ENCODE peak calls at places on chromosomes 7 and 10, in four cellular contexts. One of them, this sample, is unnamed.

GRCh38 chr7:25116621-25117020 is 8.4 kb downstream of the CYCS start:
- DNase-seq in Peyer's patch: no peak
- DNase-seq in suprapubic skin: no peak
- DNase-seq in A549: no peak
- DNase-seq in this sample: no peak

GRCh38 chr10:79451046-79451699 is 5.7 kb upstream of the ZCCHC24 start:
- DNase-seq in Peyer's patch: no peak
- DNase-seq in suprapubic skin: no peak
- DNase-seq in A549: no peak
- DNase-seq in this sample: no peak

GRCh38 chr7:85525661-85526060 is 338.8 kb upstream of the SEMA3D start:
- DNase-seq in Peyer's patch: no peak
- DNase-seq in suprapubic skin: no peak
- DNase-seq in A549: no peak
- DNase-seq in this sample: no peak

GRCh38 chr7:42883950-42884349 is 27.9 kb downstream of the C7orf25 start:
- DNase-seq in Peyer's patch: no peak
- DNase-seq in suprapubic skin: no peak
- DNase-seq in A549: peak; percentile 8
- DNase-seq in this sample: no peak

GRCh38 chr7:45456747-45457146 is 117.4 kb upstream of the ADCY1 start:
- DNase-seq in Peyer's patch: no peak
- DNase-seq in suprapubic skin: no peak
- DNase-seq in A549: no peak
- DNase-seq in this sample: no peak

GRCh38 chr10:63407136-63407662 is 58.6 kb downstream of the JMJD1C start:
- DNase-seq in Peyer's patch: no peak
- DNase-seq in suprapubic skin: no peak
- DNase-seq in A549: no peak
- DNase-seq in this sample: no peak

GRCh38 chr7:32078824-32079223 is 8.6 kb upstream of the PDE1C start:
- DNase-seq in Peyer's patch: no peak
- DNase-seq in suprapubic skin: no peak
- DNase-seq in A549: no peak
- DNase-seq in this sample: no peak

GRCh38 chr7:25014735-25015134 is 34.8 kb upstream of the OSBPL3 start:
- DNase-seq in Peyer's patch: no peak
- DNase-seq in suprapubic skin: no peak
- DNase-seq in A549: peak; percentile 16
- DNase-seq in this sample: no peak

GRCh38 chr7:17830206-17830605 is 110.1 kb downstream of the SNX13 start:
- DNase-seq in Peyer's patch: no peak
- DNase-seq in suprapubic skin: no peak
- DNase-seq in A549: no peak
- DNase-seq in this sample: no peak

GRCh38 chr10:107517811-107518210 is 353.3 kb upstream of the SORCS1 start:
- DNase-seq in Peyer's patch: no peak
- DNase-seq in suprapubic skin: no peak
- DNase-seq in A549: no peak
- DNase-seq in this sample: no peak

GRCh38 chr10:107516349-107516748 is 351.8 kb upstream of the SORCS1 start:
- DNase-seq in Peyer's patch: no peak
- DNase-seq in suprapubic skin: no peak
- DNase-seq in A549: no peak
- DNase-seq in this sample: no peak

DNA sequence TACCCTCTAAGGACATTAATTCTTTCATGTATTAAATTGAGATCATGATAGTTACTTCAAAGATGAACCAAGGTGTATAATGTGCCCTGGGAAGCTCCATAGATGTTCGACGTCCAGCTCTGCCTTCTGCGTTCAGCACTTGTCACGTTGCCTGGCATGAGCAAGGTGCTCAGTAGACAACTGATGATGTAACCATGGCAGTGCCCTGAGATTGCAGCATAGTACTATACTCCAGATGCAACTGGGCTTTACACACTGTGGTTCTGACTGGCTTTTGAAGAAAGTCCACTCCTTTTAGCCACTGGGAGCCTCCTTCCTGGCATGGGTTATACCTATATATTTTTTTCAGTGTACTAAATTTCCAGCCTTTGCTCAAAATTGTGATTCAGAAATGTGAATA is 355.8 kb upstream of the SORCS1 start:
- DNase-seq in Peyer's patch: no peak
- DNase-seq in suprapubic skin: no peak
- DNase-seq in A549: no peak
- DNase-seq in this sample: no peak
- H3K4me1 ChIP-seq in Peyer's patch: no peaks in the 10 kb centered on the region
- H3K4me1 ChIP-seq in suprapubic skin: no peaks in the 10 kb centered on the region
- H3K4me1 ChIP-seq in A549: no peaks in the 10 kb centered on the region
- H3K4me1 ChIP-seq in this sample: no peaks in the 10 kb centered on the region

GRCh38 chr10:3914702-3915101 is 129.7 kb upstream of the KLF6 start:
- DNase-seq in Peyer's patch: no peak
- DNase-seq in suprapubic skin: no peak
- DNase-seq in A549: no peak
- DNase-seq in this sample: no peak

GRCh38 chr10:3908183-3908582 is 123.2 kb upstream of the KLF6 start:
- DNase-seq in Peyer's patch: no peak
- DNase-seq in suprapubic skin: no peak
- DNase-seq in A549: no peak
- DNase-seq in this sample: no peak

GRCh38 chr10:3911241-3911640 is 126.2 kb upstream of the KLF6 start:
- DNase-seq in Peyer's patch: no peak
- DNase-seq in suprapubic skin: no peak
- DNase-seq in A549: no peak
- DNase-seq in this sample: no peak

GRCh38 chr10:3909339-3909738 is 124.3 kb upstream of the KLF6 start:
- DNase-seq in Peyer's patch: no peak
- DNase-seq in suprapubic skin: no peak
- DNase-seq in A549: no peak
- DNase-seq in this sample: no peak

GRCh38 chr10:3911713-3912442 is 126.9 kb upstream of the KLF6 start:
- DNase-seq in Peyer's patch: no peak
- DNase-seq in suprapubic skin: no peak
- DNase-seq in A549: no peak
- DNase-seq in this sample: no peak
- TF ChIP-seq POLR2A in Peyer's patch: no peak
- TF ChIP-seq POLR2A in suprapubic skin: no peak
- TF ChIP-seq POLR2A in A549: no peak
- TF ChIP-seq POLR2A in this sample: no peak

GRCh38 chr10:101848894-101849351 is 5.3 kb upstream of the KCNIP2 start:
- DNase-seq in Peyer's patch: no peak
- DNase-seq in suprapubic skin: no peak
- DNase-seq in A549: no peak
- DNase-seq in this sample: no peak
- H3K4me1 ChIP-seq in Peyer's patch: no peaks in the 10 kb centered on the region
- H3K4me1 ChIP-seq in suprapubic skin: peaks cover 5% of the 10 kb centered on the region
- H3K4me1 ChIP-seq in A549: no peaks in the 10 kb centered on the region
- H3K4me1 ChIP-seq in this sample: peaks cover 10% of the 10 kb centered on the region

GRCh38 chr10:133419211-133419950 is 5.0 kb downstream of the SPRN start:
- DNase-seq in Peyer's patch: no peak
- DNase-seq in suprapubic skin: no peak
- DNase-seq in A549: no peak
- DNase-seq in this sample: no peak
- TF ChIP-seq POLR2A in Peyer's patch: no peak
- TF ChIP-seq POLR2A in suprapubic skin: no peak
- TF ChIP-seq POLR2A in A549: no peak
- TF ChIP-seq POLR2A in this sample: no peak

GRCh38 chr7:93544686-93545085 is 29.8 kb downstream of the CALCR start:
- DNase-seq in Peyer's patch: no peak
- DNase-seq in suprapubic skin: no peak
- DNase-seq in A549: no peak
- DNase-seq in this sample: no peak
- H3K4me1 ChIP-seq in Peyer's patch: no peaks in the 10 kb centered on the region
- H3K4me1 ChIP-seq in suprapubic skin: no peaks in the 10 kb centered on the region
- H3K4me1 ChIP-seq in A549: no peaks in the 10 kb centered on the region
- H3K4me1 ChIP-seq in this sample: no peaks in the 10 kb centered on the region

DNA sequence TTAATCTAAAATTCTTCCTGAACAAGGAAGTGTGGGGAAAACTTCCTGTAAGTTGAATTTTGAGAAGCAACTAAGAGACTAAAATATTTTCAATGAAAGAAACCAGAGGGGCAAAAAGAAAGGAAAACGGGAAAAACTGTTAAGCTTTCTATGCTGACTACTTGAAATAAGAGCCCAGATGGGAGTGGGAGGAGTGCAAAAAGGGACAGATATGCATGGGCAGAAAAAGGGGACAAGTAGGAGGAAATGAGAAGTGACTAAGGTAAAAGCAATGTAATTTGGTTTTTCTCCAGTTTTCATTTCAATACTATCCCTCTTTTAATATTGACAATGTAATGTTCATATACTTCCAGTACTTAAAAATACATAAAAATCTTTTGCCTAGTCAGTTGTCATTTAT is 11.1 kb downstream of the OGA start:
- DNase-seq in Peyer's patch: no peak
- DNase-seq in suprapubic skin: no peak
- DNase-seq in A549: no peak
- DNase-seq in this sample: no peak
- TF ChIP-seq POLR2A in Peyer's patch: no peak
- TF ChIP-seq POLR2A in suprapubic skin: no peak
- TF ChIP-seq POLR2A in A549: no peak
- TF ChIP-seq POLR2A in this sample: no peak

DNA sequence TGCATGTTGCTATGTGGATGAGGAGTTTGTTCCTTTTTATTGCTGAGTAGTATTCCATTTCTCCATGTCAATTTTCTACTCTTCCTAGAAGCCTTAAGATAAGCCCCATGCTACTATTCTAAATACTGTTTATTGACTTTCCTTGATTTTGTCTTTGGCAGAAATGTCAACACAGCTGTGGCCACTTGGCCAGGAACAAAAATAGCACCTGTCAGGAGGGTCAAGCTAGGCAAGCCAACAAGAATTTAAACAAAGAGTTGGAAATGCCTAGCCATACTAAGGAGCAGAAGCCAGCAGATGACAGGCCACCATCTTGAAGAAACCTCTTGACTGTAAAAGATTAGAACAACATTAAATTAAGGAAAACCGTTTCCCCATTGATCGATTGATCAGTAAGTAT is 34.7 kb downstream of the JAZF1 start:
- DNase-seq in Peyer's patch: no peak
- DNase-seq in suprapubic skin: no peak
- DNase-seq in A549: no peak
- DNase-seq in this sample: no peak
- H3K4me1 ChIP-seq in Peyer's patch: no peaks in the 10 kb centered on the region
- H3K4me1 ChIP-seq in suprapubic skin: no peaks in the 10 kb centered on the region
- H3K4me1 ChIP-seq in A549: no peaks in the 10 kb centered on the region
- H3K4me1 ChIP-seq in this sample: no peaks in the 10 kb centered on the region

DNA sequence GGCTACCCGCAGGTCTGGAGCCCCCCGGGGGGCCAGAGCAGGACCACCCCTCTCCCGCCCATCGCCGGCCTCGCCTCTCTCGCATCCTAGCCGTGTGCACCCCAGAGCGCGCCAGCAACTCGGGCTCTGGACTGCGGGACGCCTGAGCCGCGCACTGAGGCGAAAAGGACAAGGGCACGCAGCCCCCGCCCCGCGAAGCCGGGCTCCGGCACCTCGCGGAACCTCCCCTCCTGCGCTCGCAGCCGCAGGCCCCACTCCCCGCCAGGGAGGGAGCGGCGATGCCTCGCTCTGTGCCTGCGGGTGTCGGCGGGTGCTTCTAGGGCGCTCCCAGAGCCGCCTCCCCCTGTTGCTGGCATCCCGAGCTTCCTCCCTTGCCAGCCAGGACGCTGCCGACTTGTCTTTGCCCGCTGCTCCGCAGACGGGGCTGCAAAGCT is at the start of gene ITGB8:
- DNase-seq in Peyer's patch: peak; percentile 79
- DNase-seq in suprapubic skin: peak; percentile 81
- DNase-seq in A549: peak; percentile 39
- DNase-seq in this sample: no peak
- TF ChIP-seq POLR2A in Peyer's patch: no peak
- TF ChIP-seq POLR2A in suprapubic skin: no peak
- TF ChIP-seq POLR2A in A549: no peak
- TF ChIP-seq POLR2A in this sample: peak; percentile 37

GRCh38 chr7:101586971-101587370 is 42.1 kb downstream of the MYL10 start:
- DNase-seq in Peyer's patch: no peak
- DNase-seq in suprapubic skin: peak; percentile 7
- DNase-seq in A549: no peak
- DNase-seq in this sample: no peak

GRCh38 chr7:101580596-101580995 is 48.5 kb downstream of the MYL10 start:
- DNase-seq in Peyer's patch: no peak
- DNase-seq in suprapubic skin: peak; percentile 49
- DNase-seq in A549: no peak
- DNase-seq in this sample: no peak

GRCh38 chr7:101586078-101586941 is 42.8 kb downstream of the MYL10 start:
- DNase-seq in Peyer's patch: peak; percentile 73
- DNase-seq in suprapubic skin: peak; percentile 31
- DNase-seq in A549: no peak
- DNase-seq in this sample: no peak

GRCh38 chr7:101581891-101582290 is 47.2 kb downstream of the MYL10 start:
- DNase-seq in Peyer's patch: no peak
- DNase-seq in suprapubic skin: peak; percentile 53
- DNase-seq in A549: no peak
- DNase-seq in this sample: no peak

DNA sequence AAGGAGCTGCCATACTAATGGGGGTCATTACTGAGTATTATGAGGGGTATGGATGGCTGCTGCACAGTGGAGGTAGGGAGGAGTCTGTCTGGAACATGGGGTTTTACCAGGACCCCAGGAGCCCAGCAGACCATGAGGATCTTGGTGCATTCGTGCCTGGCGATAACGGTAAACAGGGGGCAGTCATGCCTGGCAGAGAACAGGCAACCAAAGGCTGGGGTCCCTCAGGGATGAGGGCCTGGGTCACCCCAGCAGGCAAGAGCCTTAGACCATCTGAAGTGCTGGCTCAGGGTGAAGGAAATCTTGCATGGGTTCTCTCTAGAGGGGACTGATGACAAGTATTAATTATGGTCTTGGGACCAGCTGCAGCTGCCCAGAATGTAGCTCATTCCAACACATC is 46.1 kb downstream of the MYL10 start:
- DNase-seq in Peyer's patch: no peak
- DNase-seq in suprapubic skin: peak; percentile 61
- DNase-seq in A549: no peak
- DNase-seq in this sample: no peak
- H3K4me1 ChIP-seq in Peyer's patch: no peaks in the 10 kb centered on the region
- H3K4me1 ChIP-seq in suprapubic skin: no peaks in the 10 kb centered on the region
- H3K4me1 ChIP-seq in A549: peaks cover 12% of the 10 kb centered on the region
- H3K4me1 ChIP-seq in this sample: no peaks in the 10 kb centered on the region

GRCh38 chr7:30635798-30636197 is 41.1 kb downstream of the GARS1 start:
- DNase-seq in Peyer's patch: no peak
- DNase-seq in suprapubic skin: no peak
- DNase-seq in A549: no peak
- DNase-seq in this sample: no peak
- TF ChIP-seq POLR2A in Peyer's patch: no peak
- TF ChIP-seq POLR2A in suprapubic skin: no peak
- TF ChIP-seq POLR2A in A549: no peak
- TF ChIP-seq POLR2A in this sample: no peak